ENCODE peak calls at places on chromosome 18, in six cellular contexts. I is skeletal muscle cell, V is tibial nerve, J is psoas muscle, Z is MM.1S, K is BJ. T is an unnamed sample.

GRCh38 chr18:62715829-62716678 is 713 bp downstream of the PHLPP1 start:
- DNase-seq in I (no peak), V (no peak), J (peak), Z (peak), K (no peak), T (no peak)

GRCh38 chr18:74806700-74807416 is 209.2 kb downstream of the ZNF407 start:
- DNase-seq in I (peak), V (no peak), J (no peak), Z (peak), K (peak), T (no peak)

GRCh38 chr18:11251229-11251890 is 102.0 kb upstream of the PIEZO2 start:
- DNase-seq in I (peak), V (no peak), J (peak), Z (no peak), K (no peak), T (no peak)

GRCh38 chr18:11259421-11259820 is 110.1 kb upstream of the PIEZO2 start:
- DNase-seq in I (no peak), V (peak), J (peak), Z (no peak), K (no peak), T (no peak)

GRCh38 chr18:64201781-64202180 is 52.9 kb upstream of the LINC00305 start:
- DNase-seq in I (no peak), V (no peak), J (no peak), Z (no peak), K (no peak), T (no peak)

GRCh38 chr18:59051470-59052165 is 88.1 kb upstream of the SEC11C start:
- DNase-seq in I (peak), V (no peak), J (peak), Z (no peak), K (no peak), T (no peak)

GRCh38 chr18:31497711-31498449 is at the start of gene DSG2:
- DNase-seq in I (no peak), V (no peak), J (peak), Z (peak), K (no peak), T (peak)

GRCh38 chr18:22676423-22676822 is 256.7 kb upstream of the RBBP8 start:
- DNase-seq in I (no peak), V (no peak), J (no peak), Z (no peak), K (no peak), T (no peak)

GRCh38 chr18:56853961-56854360 is 202.8 kb downstream of the WDR7 start:
- DNase-seq in I (no peak), V (no peak), J (no peak), Z (no peak), K (no peak), T (no peak)

GRCh38 chr18:62634991-62635630 is 80.2 kb upstream of the PHLPP1 start:
- DNase-seq in I (no peak), V (no peak), J (no peak), Z (no peak), K (no peak), T (no peak)

GRCh38 chr18:51273435-51273834 is 76.0 kb upstream of the MEX3C start:
- DNase-seq in I (no peak), V (no peak), J (no peak), Z (no peak), K (no peak), T (no peak)

GRCh38 chr18:34709631-34710429 is at the start of gene DTNA:
- DNase-seq in I (peak), V (no peak), J (no peak), Z (no peak), K (peak), T (no peak)

GRCh38 chr18:62697636-62698035 is 17.7 kb upstream of the PHLPP1 start:
- DNase-seq in I (no peak), V (no peak), J (no peak), Z (no peak), K (no peak), T (no peak)

GRCh38 chr18:21853020-21853419 is 112.4 kb downstream of the MIB1 start:
- DNase-seq in I (peak), V (no peak), J (no peak), Z (peak), K (no peak), T (no peak)

GRCh38 chr18:68456985-68457384 is 257.9 kb downstream of the TMX3 start:
- DNase-seq in I (no peak), V (no peak), J (no peak), Z (no peak), K (no peak), T (no peak)
- H3K4me3 ChIP-seq in I (no peak), V (no peak), J (no peak), Z (no peak), K (no peak), T (no peak)

DNA sequence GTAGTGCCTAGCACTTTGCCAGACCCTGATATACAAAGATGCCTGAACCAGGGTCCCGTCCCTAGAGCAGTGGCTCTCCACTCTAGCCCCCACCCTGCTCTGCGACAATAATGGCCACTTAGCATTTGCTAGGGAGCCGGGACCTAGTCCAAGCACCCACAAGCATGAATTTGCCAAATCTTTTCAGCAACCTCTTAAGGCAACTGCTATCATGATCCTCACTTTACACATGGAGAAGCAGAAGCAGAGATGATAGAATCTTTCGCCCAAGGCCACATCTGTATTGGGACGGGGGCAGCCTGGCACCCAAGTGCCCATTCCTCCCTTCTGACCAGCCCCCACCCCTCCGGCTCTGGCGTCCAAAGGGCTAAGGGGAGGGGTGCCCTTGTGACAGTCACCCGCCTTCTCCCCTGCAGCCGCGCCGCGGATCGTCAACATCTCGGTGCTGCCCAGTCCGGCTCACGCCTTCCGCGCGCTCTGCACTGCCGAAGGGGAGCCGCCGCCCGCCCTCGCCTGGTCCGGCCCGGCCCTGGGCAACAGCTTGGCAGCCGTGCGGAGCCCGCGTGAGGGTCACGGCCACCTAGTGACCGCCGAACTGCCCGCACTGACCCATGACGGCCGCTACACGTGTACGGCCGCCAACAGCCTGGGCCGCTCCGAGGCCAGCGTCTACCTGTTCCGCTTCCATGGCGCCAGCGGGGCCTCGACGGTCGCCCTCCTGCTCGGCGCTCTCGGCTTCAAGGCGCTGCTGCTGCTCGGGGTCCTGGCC is 13.0 kb downstream of the SIGLEC15 start:
- DNase-seq in I (no peak), V (no peak), J (no peak), Z (no peak), K (no peak), T (no peak)
- H3K4me3 ChIP-seq in I (no peak), V (peak), J (peak), Z (no peak), K (no peak), T (no peak)

GRCh38 chr18:79257480-79257879 is 138.2 kb upstream of the NFATC1 start:
- DNase-seq in I (no peak), V (no peak), J (no peak), Z (no peak), K (no peak), T (no peak)

GRCh38 chr18:79251021-79251420 is 144.7 kb upstream of the NFATC1 start:
- DNase-seq in I (no peak), V (no peak), J (no peak), Z (no peak), K (no peak), T (no peak)

GRCh38 chr18:79248495-79249078 is 147.1 kb upstream of the NFATC1 start:
- DNase-seq in I (no peak), V (no peak), J (no peak), Z (no peak), K (no peak), T (no peak)

GRCh38 chr18:79250236-79250993 is 145.3 kb upstream of the NFATC1 start:
- DNase-seq in I (no peak), V (no peak), J (no peak), Z (no peak), K (no peak), T (no peak)

DNA sequence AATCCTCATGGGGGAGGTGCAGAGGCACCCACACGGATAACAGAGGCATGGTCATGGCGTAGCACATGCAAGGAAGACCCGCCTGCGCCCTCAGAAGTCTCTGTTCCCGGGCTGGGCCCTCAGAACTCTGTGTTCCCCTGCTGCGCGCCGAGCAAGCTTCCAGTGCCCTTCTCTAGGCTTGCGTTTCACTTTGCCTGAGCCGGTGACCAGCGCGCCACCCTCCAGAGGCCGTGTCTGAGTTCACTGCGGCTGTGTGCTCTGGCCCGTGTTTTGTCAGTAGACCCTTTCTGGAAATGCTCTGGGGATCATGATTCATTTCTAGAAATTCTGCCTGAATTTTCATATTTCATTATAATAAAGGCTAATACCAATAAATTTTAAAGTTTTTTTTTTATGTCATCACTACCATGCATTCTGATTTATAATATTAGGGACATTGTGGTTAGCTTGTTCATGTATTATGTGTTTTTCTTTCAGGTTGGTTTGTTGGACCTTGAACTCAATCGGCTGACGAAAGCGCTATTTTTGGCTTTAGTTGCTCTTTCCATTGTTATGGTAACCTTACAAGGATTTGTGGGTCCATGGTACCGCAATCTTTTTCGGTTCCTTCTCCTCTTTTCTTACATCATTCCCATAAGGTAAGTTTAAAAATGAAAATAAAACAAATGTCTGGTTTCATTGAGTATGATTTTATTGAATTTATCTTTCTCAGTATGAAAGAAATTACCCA is 142.7 kb upstream of the NFATC1 start:
- DNase-seq in I (no peak), V (no peak), J (no peak), Z (no peak), K (no peak), T (no peak)
- H3K4me3 ChIP-seq in I (no peak), V (peak), J (no peak), Z (no peak), K (no peak), T (no peak)

GRCh38 chr18:47560693-47561092 is 309.2 kb upstream of the SKOR2 start:
- DNase-seq in I (no peak), V (no peak), J (no peak), Z (no peak), K (no peak), T (no peak)

GRCh38 chr18:47558110-47558750 is 306.8 kb upstream of the SKOR2 start:
- DNase-seq in I (no peak), V (no peak), J (no peak), Z (no peak), K (no peak), T (peak)

GRCh38 chr18:47557160-47557559 is 305.7 kb upstream of the SKOR2 start:
- DNase-seq in I (no peak), V (no peak), J (no peak), Z (no peak), K (no peak), T (no peak)

GRCh38 chr18:47566809-47567208 is 315.3 kb upstream of the SKOR2 start:
- DNase-seq in I (no peak), V (no peak), J (no peak), Z (no peak), K (no peak), T (no peak)

DNA sequence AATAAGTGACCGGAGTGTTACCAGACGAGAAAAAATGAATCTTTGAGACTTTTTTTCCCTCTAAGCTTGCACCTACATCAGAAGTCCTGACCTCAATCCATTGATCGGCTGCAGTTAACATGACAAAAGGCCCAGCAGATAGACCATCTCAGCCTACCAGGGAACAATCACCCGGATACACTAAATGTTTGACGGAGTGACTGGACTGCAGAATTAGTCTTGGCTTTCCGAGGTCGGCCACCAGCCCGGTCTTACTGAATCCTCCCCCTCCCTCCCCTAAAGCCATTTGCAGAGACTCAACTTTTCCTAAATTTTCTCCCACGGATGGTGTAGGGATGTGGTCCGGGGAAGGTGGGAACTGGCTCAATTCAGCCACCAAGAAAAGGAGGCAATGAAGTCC is 309.9 kb upstream of the SKOR2 start:
- DNase-seq in I (no peak), V (no peak), J (no peak), Z (no peak), K (no peak), T (no peak)
- H3K4me3 ChIP-seq in I (no peak), V (no peak), J (no peak), Z (no peak), K (no peak), T (no peak)

GRCh38 chr18:24180048-24180447 is 41.2 kb downstream of the CABYR start:
- DNase-seq in I (no peak), V (no peak), J (no peak), Z (no peak), K (no peak), T (no peak)

GRCh38 chr18:24177499-24178133 is 38.8 kb downstream of the CABYR start:
- DNase-seq in I (no peak), V (no peak), J (no peak), Z (peak), K (no peak), T (no peak)

GRCh38 chr18:24185805-24186204 is 46.9 kb downstream of the CABYR start:
- DNase-seq in I (no peak), V (no peak), J (no peak), Z (no peak), K (no peak), T (no peak)

GRCh38 chr18:24176727-24177416 is 38.0 kb downstream of the CABYR start:
- DNase-seq in I (no peak), V (peak), J (peak), Z (peak), K (no peak), T (peak)

DNA sequence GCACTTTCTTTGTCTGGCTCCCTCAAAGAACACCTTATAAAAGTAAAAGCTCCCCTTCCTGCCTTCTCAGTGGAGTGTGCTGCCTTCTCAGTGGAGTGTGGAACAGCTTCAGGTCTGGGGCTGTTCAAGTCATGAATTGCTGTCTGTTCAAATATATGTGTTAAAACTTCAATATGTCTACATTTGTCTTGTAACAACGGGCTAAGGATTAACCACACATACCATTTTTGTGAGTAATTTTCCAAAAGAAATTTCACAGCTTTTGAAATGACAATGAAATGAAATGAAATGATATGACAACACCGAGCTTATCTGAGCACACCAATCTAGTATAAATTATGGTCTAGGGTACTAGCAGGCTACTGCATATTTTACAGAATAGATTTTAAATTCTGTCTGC is 42.9 kb downstream of the CABYR start:
- DNase-seq in I (no peak), V (no peak), J (no peak), Z (no peak), K (peak), T (no peak)
- H3K4me3 ChIP-seq in I (no peak), V (no peak), J (no peak), Z (no peak), K (no peak), T (no peak)

GRCh38 chr18:3498705-3499451 is 48.9 kb downstream of the TGIF1 start:
- DNase-seq in I (peak), V (peak), J (no peak), Z (no peak), K (no peak), T (no peak)
- H3K4me3 ChIP-seq in I (peak), V (peak), J (peak), Z (no peak), K (peak), T (no peak)

GRCh38 chr18:57973889-57974288 is 70.1 kb upstream of the NEDD4L start:
- DNase-seq in I (no peak), V (no peak), J (no peak), Z (no peak), K (no peak), T (no peak)
- H3K4me3 ChIP-seq in I (no peak), V (no peak), J (no peak), Z (no peak), K (no peak), T (no peak)

GRCh38 chr18:48920408-48921038 is 30.2 kb downstream of the SMAD7 start:
- DNase-seq in I (no peak), V (no peak), J (no peak), Z (no peak), K (no peak), T (no peak)

GRCh38 chr18:48922801-48923730 is 27.7 kb downstream of the SMAD7 start:
- DNase-seq in I (peak), V (peak), J (peak), Z (no peak), K (peak), T (no peak)

GRCh38 chr18:48923746-48924580 is 26.8 kb downstream of the SMAD7 start:
- DNase-seq in I (peak), V (no peak), J (no peak), Z (no peak), K (no peak), T (no peak)

GRCh38 chr18:48921305-48922202 is 29.2 kb downstream of the SMAD7 start:
- DNase-seq in I (no peak), V (no peak), J (no peak), Z (no peak), K (no peak), T (no peak)

DNA sequence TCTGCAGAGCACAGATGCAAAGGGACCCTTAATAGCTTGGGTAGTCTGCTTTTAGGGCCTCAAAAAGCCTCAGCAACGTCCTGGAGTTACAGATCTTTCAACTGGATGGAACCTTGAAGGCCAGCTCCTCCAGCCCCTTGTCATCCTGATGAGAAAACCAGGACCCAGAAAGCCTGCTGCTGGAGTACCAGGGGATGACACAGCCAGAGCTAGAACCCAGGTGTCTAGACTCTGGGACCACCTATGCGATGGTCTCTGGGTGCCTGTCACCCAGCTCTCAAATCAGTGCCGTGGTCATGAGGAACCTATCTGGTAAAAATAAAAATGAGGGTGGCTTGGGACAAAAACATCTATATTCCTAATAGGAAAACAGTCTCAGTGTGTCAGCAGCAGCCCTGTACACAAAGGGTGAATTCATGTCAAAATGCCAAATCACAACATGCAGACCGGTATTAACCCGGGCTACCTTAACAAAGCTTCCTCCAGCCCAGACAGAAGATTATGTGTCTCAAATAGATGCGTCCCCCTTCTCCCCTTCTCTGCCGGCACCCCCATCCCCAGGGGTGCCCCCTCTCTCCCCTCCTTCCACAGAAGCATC is 28.5 kb downstream of the SMAD7 start:
- DNase-seq in I (no peak), V (no peak), J (no peak), Z (no peak), K (no peak), T (no peak)
- H3K4me3 ChIP-seq in I (no peak), V (peak), J (peak), Z (peak), K (no peak), T (no peak)

T was measured in Jurkat, Clone E6-1.